ENCODE peak calls at places on chromosomes 6 and 20, in eight cellular contexts. G, I, T, O, H, F, M and Z are unnamed samples.

GRCh38 chr6:26170181-26170580 is 83.0 kb downstream of the HFE start:
- DNase-seq in H (no peak), G (no peak), F (no peak), I (no peak), O (peak), T (no peak), M (no peak), Z (no peak)

GRCh38 chr6:117050301-117050700 is 173.3 kb downstream of the RFX6 start:
- DNase-seq in I (no peak), G (no peak), T (no peak), O (no peak), H (no peak), F (no peak), M (no peak), Z (no peak)

GRCh38 chr6:34556031-34556471 is at the start of gene SPDEF:
- DNase-seq in H (no peak), O (no peak), I (no peak), M (no peak), G (no peak), T (peak), F (no peak), Z (no peak)

GRCh38 chr6:144158133-144158532 is 7.8 kb downstream of the STX11 start:
- DNase-seq in T (no peak), O (peak), M (peak), H (no peak), F (no peak), I (no peak), G (peak), Z (no peak)

GRCh38 chr6:115612796-115613479 is 447.8 kb downstream of the FRK start:
- DNase-seq in G (no peak), O (no peak), F (no peak), H (no peak), I (no peak), M (no peak), T (no peak), Z (no peak)

GRCh38 chr6:82040405-82041221 is 206.9 kb downstream of the IBTK start:
- DNase-seq in T (peak), M (no peak), F (no peak), O (peak), G (peak), I (peak), H (no peak), Z (no peak)

GRCh38 chr20:22775256-22775655 is 190.9 kb upstream of the FOXA2 start:
- DNase-seq in M (no peak), T (no peak), H (no peak), O (no peak), G (no peak), I (no peak), F (no peak), Z (no peak)

GRCh38 chr20:18436847-18437246 is 30.0 kb downstream of the DZANK1 start:
- DNase-seq in I (no peak), H (peak), M (no peak), G (no peak), F (no peak), T (no peak), O (no peak), Z (no peak)